ENCODE peak calls at places on chromosomes 2 and 18, in six cellular contexts. U is mesendoderm; W is activated CD4-positive, alpha-beta T cell treated with anti-CD3 and anti-CD28 coated beads, Interleukin-2, amount 50 U/mL, for 4 hours; H is Daoy; I is aorta; Q is NCI-H460. K is an unnamed sample.

GRCh38 chr2:239662413-239663120 is 261.7 kb upstream of the HDAC4 start:
- DNase-seq in U (peak; percentile 13), W (no peak), H (no peak), I (no peak), Q (no peak), K (no peak)

GRCh38 chr2:199455533-199456382 is 2.0 kb downstream of the SATB2 start:
- DNase-seq in U (peak; percentile 87), W (no peak), H (peak; percentile 86), I (no peak), Q (no peak), K (no peak)

GRCh38 chr18:25880441-25880840 is 210.0 kb downstream of the SS18 start:
- DNase-seq in U (no peak), W (no peak), H (no peak), I (no peak), Q (no peak), K (no peak)

GRCh38 chr18:56112013-56112749 is 524.2 kb upstream of the TCF4 start:
- DNase-seq in U (no peak), W (no peak), H (peak; percentile 43), I (no peak), Q (no peak), K (no peak)

GRCh38 chr2:204842731-204843490 is 297.6 kb downstream of the PARD3B start:
- DNase-seq in U (peak; percentile 57), W (peak; percentile 7), H (peak; percentile 76), I (peak; percentile 57), Q (peak; percentile 56), K (no peak)

GRCh38 chr2:47243596-47244323 is 88.7 kb upstream of the STPG4 start:
- DNase-seq in U (peak; percentile 84), W (no peak), H (no peak), I (no peak), Q (no peak), K (no peak)

GRCh38 chr2:240725266-240726060 is 33.8 kb downstream of the AQP12A start:
- DNase-seq in U (no peak), W (no peak), H (no peak), I (no peak), Q (no peak), K (no peak)

GRCh38 chr2:10584843-10585475 is 104.8 kb downstream of the NOL10 start:
- DNase-seq in U (peak; percentile 84), W (no peak), H (peak; percentile 89), I (no peak), Q (no peak), K (no peak)

GRCh38 chr2:29460191-29460590 is 345.0 kb downstream of the CLIP4 start:
- DNase-seq in U (no peak), W (no peak), H (no peak), I (no peak), Q (no peak), K (no peak)

GRCh38 chr2:40103163-40103562 is 324.1 kb upstream of the THUMPD2 start:
- DNase-seq in U (no peak), W (no peak), H (peak; percentile 31), I (no peak), Q (no peak), K (no peak)

GRCh38 chr18:811192-812122 is 585 bp downstream of the YES1 start:
- DNase-seq in U (peak; percentile 71), W (no peak), H (peak; percentile 22), I (peak; percentile 57), Q (peak; percentile 2), K (no peak)

GRCh38 chr18:7568426-7568825 is 1.3 kb downstream of the PTPRM start:
- DNase-seq in U (peak; percentile 74), W (no peak), H (no peak), I (peak; percentile 66), Q (no peak), K (no peak)

GRCh38 chr2:8453904-8454302 is 228.0 kb upstream of the ID2 start:
- DNase-seq in U (peak; percentile 20), W (no peak), H (no peak), I (no peak), Q (no peak), K (no peak)

GRCh38 chr18:42925036-42925435 is 190.4 kb downstream of the RIT2 start:
- DNase-seq in U (no peak), W (no peak), H (no peak), I (no peak), Q (no peak), K (no peak)

GRCh38 chr18:22543764-22544163 is 126.0 kb upstream of the CTAGE1 start:
- DNase-seq in U (no peak), W (no peak), H (no peak), I (no peak), Q (no peak), K (no peak)

GRCh38 chr2:47460766-47461165 is 57.8 kb downstream of the MSH2 start:
- DNase-seq in U (no peak), W (no peak), H (no peak), I (no peak), Q (no peak), K (no peak)

GRCh38 chr18:3151379-3152264 is 68.1 kb downstream of the MYOM1 start:
- DNase-seq in U (peak; percentile 47), W (no peak), H (no peak), I (no peak), Q (peak; percentile 23), K (no peak)

GRCh38 chr18:70450658-70451253 is 161.9 kb downstream of the SOCS6 start:
- DNase-seq in U (no peak), W (no peak), H (no peak), I (no peak), Q (no peak), K (no peak)

GRCh38 chr2:237732790-237733349 is 65.7 kb upstream of the RBM44 start:
- DNase-seq in U (peak; percentile 45), W (no peak), H (no peak), I (no peak), Q (no peak), K (no peak)

GRCh38 chr2:169210917-169211316 is 141.6 kb downstream of the DHRS9 start:
- DNase-seq in U (no peak), W (no peak), H (no peak), I (no peak), Q (no peak), K (no peak)

GRCh38 chr2:11998626-11999378 is 252.4 kb downstream of the LPIN1 start:
- DNase-seq in U (no peak), W (no peak), H (no peak), I (no peak), Q (no peak), K (no peak)

GRCh38 chr2:72292433-72292832 is 144.8 kb upstream of the CYP26B1 start:
- DNase-seq in U (no peak), W (no peak), H (no peak), I (no peak), Q (no peak), K (no peak)

GRCh38 chr2:240132651-240132980 is 3.5 kb downstream of the COPS9 start:
- DNase-seq in U (no peak), W (no peak), H (no peak), I (no peak), Q (no peak), K (no peak)

GRCh38 chr2:125397535-125398251 is 1258.3 kb upstream of the GYPC start:
- DNase-seq in U (no peak), W (no peak), H (no peak), I (no peak), Q (no peak), K (no peak)

GRCh38 chr2:52976132-52976949 is 791.3 kb upstream of the CHAC2 start:
- DNase-seq in U (peak; percentile 66), W (no peak), H (no peak), I (no peak), Q (peak; percentile 52), K (no peak)